ENCODE peak calls at places on chromosomes 11 and 22, in seven cellular contexts. Y, T, R, N, K, D and V are unnamed samples.

GRCh38 chr11:10459029-10459970 is 4.2 kb downstream of the AMPD3 start:
- DNase-seq in Y (no peak), N (peak), K (no peak), D (no peak), T (no peak), R (peak), V (peak)

GRCh38 chr22:46315976-46316375 is 19.3 kb downstream of the GTSE1 start:
- DNase-seq in R (no peak), K (no peak), N (no peak), D (no peak), T (no peak), Y (no peak), V (no peak)

GRCh38 chr11:117973446-117973922 is 12.7 kb upstream of the IL10RA start:
- DNase-seq in T (no peak), Y (no peak), R (peak), N (no peak), K (no peak), D (no peak), V (peak)

GRCh38 chr11:16784671-16785070 is 46.2 kb downstream of the C11orf58 start:
- DNase-seq in D (no peak), Y (peak), K (no peak), R (no peak), T (no peak), N (peak), V (no peak)

GRCh38 chr11:78870655-78871054 is 296.0 kb upstream of the NARS2 start:
- DNase-seq in K (no peak), D (no peak), N (no peak), R (no peak), Y (no peak), T (no peak), V (no peak)

GRCh38 chr11:63837719-63838118 is 1.2 kb upstream of the MARK2 start:
- DNase-seq in D (no peak), T (no peak), N (no peak), K (no peak), R (no peak), Y (no peak), V (no peak)

GRCh38 chr22:41034741-41035140 is 57.7 kb upstream of the EP300 start:
- DNase-seq in R (no peak), N (no peak), D (no peak), Y (no peak), T (no peak), K (no peak), V (no peak)

GRCh38 chr11:18594999-18595749 is 4.4 kb upstream of the MISFA start:
- DNase-seq in Y (peak), T (no peak), K (peak), N (no peak), R (no peak), D (peak), V (no peak)

GRCh38 chr11:111362887-111363411 is 16.1 kb downstream of the POU2AF1 start:
- DNase-seq in R (no peak), K (no peak), T (no peak), Y (no peak), N (no peak), D (no peak), V (no peak)

GRCh38 chr11:6812391-6813005 is 13.0 kb upstream of the OR6A2 start:
- DNase-seq in N (peak), Y (peak), T (peak), D (no peak), R (peak), K (peak), V (peak)

GRCh38 chr11:122197055-122197987 is 81.3 kb upstream of the BLID start:
- DNase-seq in K (peak), N (peak), D (peak), Y (peak), T (no peak), R (no peak), V (no peak)

GRCh38 chr11:92266821-92267220 is 42.2 kb downstream of the FAT3 start:
- DNase-seq in D (no peak), N (no peak), Y (no peak), T (no peak), K (no peak), R (no peak), V (no peak)

GRCh38 chr22:29306830-29307657 is 594 bp downstream of the GAS2L1 start:
- DNase-seq in K (peak), D (no peak), R (peak), N (peak), Y (peak), T (peak), V (peak)

GRCh38 chr11:59425131-59425530 is 1.1 kb downstream of the OR5A2 start:
- DNase-seq in K (no peak), T (no peak), D (no peak), R (no peak), Y (no peak), N (no peak), V (no peak)

GRCh38 chr11:45470151-45471001 is 184.2 kb upstream of the SYT13 start:
- DNase-seq in R (no peak), D (no peak), T (no peak), N (peak), K (peak), Y (peak), V (no peak)

GRCh38 chr11:132125855-132126841 is 755.7 kb downstream of the NTM start:
- DNase-seq in Y (peak), D (no peak), N (peak), K (peak), T (peak), R (no peak), V (peak)

GRCh38 chr11:67698247-67698646 is 23.8 kb upstream of the ALDH3B2 start:
- DNase-seq in R (peak), N (no peak), T (no peak), D (no peak), K (peak), Y (no peak), V (peak)
- TF ChIP-seq CTCF in R (peak), N (no peak), T (no peak), D (no peak), K (peak), Y (peak), V (peak)

GRCh38 chr22:21980547-21980946 is 2.0 kb downstream of the TOP3B start:
- DNase-seq in R (no peak), Y (no peak), D (no peak), T (no peak), N (no peak), K (no peak), V (no peak)

GRCh38 chr22:21982338-21982965 is at the start of gene TOP3B:
- DNase-seq in K (peak), R (peak), D (peak), Y (peak), T (peak), N (peak), V (peak)

GRCh38 chr22:21985214-21985613 is 2.6 kb upstream of the TOP3B start:
- DNase-seq in Y (no peak), D (no peak), N (no peak), K (no peak), R (no peak), T (no peak), V (no peak)

GRCh38 chr22:21981874-21982273 is 713 bp downstream of the TOP3B start:
- DNase-seq in Y (no peak), R (no peak), T (no peak), N (no peak), K (no peak), D (no peak), V (no peak)

DNA sequence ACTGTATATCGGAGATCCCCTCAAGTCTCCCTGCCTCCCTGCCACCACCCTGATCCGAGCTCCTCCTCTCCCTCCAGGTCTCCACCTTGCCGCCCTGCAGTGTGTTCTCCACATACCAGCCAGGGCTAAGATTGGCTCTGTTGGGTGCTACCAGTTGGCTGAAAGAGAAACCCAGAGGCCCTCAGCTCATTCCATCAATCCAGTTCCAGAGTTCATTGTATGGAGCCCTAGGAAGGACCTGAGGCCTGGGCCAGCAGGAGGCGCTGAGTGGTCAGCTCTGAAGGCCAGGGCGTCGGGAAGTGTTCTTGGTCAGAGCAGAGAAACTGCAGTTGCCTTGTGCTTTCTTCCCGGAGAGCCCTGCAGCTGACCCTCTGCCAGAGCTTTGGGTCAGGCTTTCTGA is 2.2 kb upstream of the TOP3B start:
- DNase-seq in T (peak), Y (peak), K (peak), D (no peak), N (peak), R (peak), V (peak)
- TF ChIP-seq CTCF in T (peak), Y (peak), K (peak), D (peak), N (peak), R (no peak), V (peak)

GRCh38 chr22:50625568-50626313 is 2.2 kb downstream of the ARSA start:
- DNase-seq in R (no peak), T (peak), D (no peak), Y (no peak), K (no peak), N (no peak), V (no peak)
- TF ChIP-seq CTCF in R (peak), T (no peak), D (no peak), Y (no peak), K (peak), N (no peak), V (no peak)

GRCh38 chr22:48574776-48575566 is 1252.7 kb downstream of the BRD1 start:
- DNase-seq in T (peak), K (no peak), R (no peak), N (peak), Y (no peak), D (no peak), V (peak)
- TF ChIP-seq CTCF in T (peak), K (no peak), R (no peak), N (no peak), Y (no peak), D (no peak), V (peak)

GRCh38 chr22:31995046-31995445 is 48.0 kb upstream of the SLC5A1 start:
- DNase-seq in D (no peak), N (no peak), K (no peak), T (no peak), R (no peak), Y (no peak), V (no peak)
- TF ChIP-seq CTCF in D (no peak), N (peak), K (peak), T (peak), R (no peak), Y (peak), V (no peak)

GRCh38 chr11:96044311-96044710 is 120.4 kb upstream of the MTMR2 start:
- DNase-seq in Y (no peak), R (no peak), T (no peak), K (no peak), D (no peak), N (no peak), V (no peak)

GRCh38 chr11:96049426-96049825 is 125.5 kb upstream of the MTMR2 start:
- DNase-seq in Y (peak), N (peak), K (peak), T (no peak), R (no peak), D (no peak), V (no peak)

GRCh38 chr11:96050435-96051182 is 126.7 kb upstream of the MTMR2 start:
- DNase-seq in K (peak), N (peak), Y (peak), T (no peak), D (no peak), R (no peak), V (no peak)

GRCh38 chr11:96044747-96045146 is 120.8 kb upstream of the MTMR2 start:
- DNase-seq in K (no peak), R (no peak), Y (no peak), N (no peak), D (no peak), T (no peak), V (no peak)

DNA sequence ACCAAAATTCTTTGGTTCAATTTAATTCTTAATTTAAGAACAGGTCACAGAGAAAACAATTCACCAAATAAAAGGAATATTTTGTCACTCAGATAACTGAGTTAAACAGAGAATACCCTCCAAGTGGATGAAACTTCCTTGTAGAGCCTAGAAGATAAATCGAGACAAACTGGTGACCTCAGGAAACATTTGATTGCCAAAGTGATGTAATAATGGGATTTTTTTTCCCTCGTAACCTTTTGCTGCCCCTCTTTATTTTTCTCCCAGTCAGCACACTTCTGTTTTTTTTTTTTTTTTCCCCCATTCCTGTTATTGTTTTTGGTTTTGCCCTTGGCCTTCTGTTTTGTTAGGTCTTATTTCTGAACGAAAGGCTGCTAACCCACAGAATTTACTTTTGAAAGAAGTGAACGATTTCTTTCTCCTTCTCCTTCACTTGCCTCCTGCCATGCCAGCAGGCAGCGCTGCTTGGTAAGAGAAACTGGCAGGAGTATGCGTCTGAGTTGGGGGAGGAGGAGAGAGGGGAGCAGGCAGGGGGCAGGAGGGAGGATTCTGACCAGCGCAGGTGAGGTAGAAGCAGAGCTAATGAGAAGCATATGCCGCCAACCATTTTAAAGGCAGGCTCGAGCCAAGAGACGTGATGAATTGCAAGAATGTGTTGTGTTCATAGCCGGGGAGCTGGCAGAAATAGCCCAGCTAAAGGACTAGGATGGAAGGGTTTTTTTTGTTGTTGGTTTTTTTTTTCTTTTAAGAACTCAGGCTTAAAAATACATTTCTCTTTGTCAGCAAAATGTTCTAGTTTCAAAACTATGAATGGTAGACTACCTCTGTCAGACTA is 121.9 kb upstream of the MTMR2 start:
- DNase-seq in D (peak), R (no peak), N (peak), K (peak), Y (peak), T (peak), V (no peak)
- TF ChIP-seq CTCF in D (peak), R (no peak), N (peak), K (peak), Y (peak), T (no peak), V (no peak)